ENCODE peak calls at places on chromosome 13, in eight cellular contexts. One of them, this sample, is unnamed.

GRCh38 chr13:43126420-43126819 is 103.0 kb downstream of the DNAJC15 start:
- DNase-seq in Panc1: no peak
- DNase-seq in spleen: no peak
- DNase-seq in stimulated activated CD4-positive, alpha-beta T cell treated with anti-CD3 and anti-CD28 coated beads, Interleukin-4, amount 100 ng/mL, for 1 hour: no peak
- DNase-seq in epithelial cell of esophagus: no peak
- DNase-seq in activated T-cell treated with anti-CD3 and anti-CD28 coated beads for 1 hour: no peak
- DNase-seq in memory B cell: no peak
- DNase-seq in CD4-positive, CD25-positive, alpha-beta regulatory T cell: no peak
- DNase-seq in this sample: no peak

GRCh38 chr13:98664047-98664446 is 87.1 kb upstream of the STK24 start:
- DNase-seq in CD4-positive, CD25-positive, alpha-beta regulatory T cell: no peak
- DNase-seq in activated T-cell treated with anti-CD3 and anti-CD28 coated beads for 1 hour: peak
- DNase-seq in stimulated activated CD4-positive, alpha-beta T cell treated with anti-CD3 and anti-CD28 coated beads, Interleukin-4, amount 100 ng/mL, for 1 hour: peak
- DNase-seq in epithelial cell of esophagus: peak
- DNase-seq in memory B cell: no peak
- DNase-seq in spleen: no peak
- DNase-seq in Panc1: peak
- DNase-seq in this sample: peak

GRCh38 chr13:51229731-51230130 is 7.5 kb downstream of the FAM124A start:
- DNase-seq in CD4-positive, CD25-positive, alpha-beta regulatory T cell: no peak
- DNase-seq in activated T-cell treated with anti-CD3 and anti-CD28 coated beads for 1 hour: no peak
- DNase-seq in Panc1: no peak
- DNase-seq in memory B cell: no peak
- DNase-seq in spleen: no peak
- DNase-seq in epithelial cell of esophagus: no peak
- DNase-seq in stimulated activated CD4-positive, alpha-beta T cell treated with anti-CD3 and anti-CD28 coated beads, Interleukin-4, amount 100 ng/mL, for 1 hour: no peak
- DNase-seq in this sample: no peak

GRCh38 chr13:111217661-111218060 is 102.6 kb downstream of the ARHGEF7 start:
- DNase-seq in spleen: peak
- DNase-seq in activated T-cell treated with anti-CD3 and anti-CD28 coated beads for 1 hour: no peak
- DNase-seq in epithelial cell of esophagus: no peak
- DNase-seq in stimulated activated CD4-positive, alpha-beta T cell treated with anti-CD3 and anti-CD28 coated beads, Interleukin-4, amount 100 ng/mL, for 1 hour: no peak
- DNase-seq in memory B cell: no peak
- DNase-seq in Panc1: no peak
- DNase-seq in CD4-positive, CD25-positive, alpha-beta regulatory T cell: no peak
- DNase-seq in this sample: peak

GRCh38 chr13:28373803-28374202 is 121.1 kb downstream of the FLT1 start:
- DNase-seq in Panc1: no peak
- DNase-seq in epithelial cell of esophagus: no peak
- DNase-seq in memory B cell: no peak
- DNase-seq in spleen: no peak
- DNase-seq in activated T-cell treated with anti-CD3 and anti-CD28 coated beads for 1 hour: no peak
- DNase-seq in stimulated activated CD4-positive, alpha-beta T cell treated with anti-CD3 and anti-CD28 coated beads, Interleukin-4, amount 100 ng/mL, for 1 hour: no peak
- DNase-seq in CD4-positive, CD25-positive, alpha-beta regulatory T cell: no peak
- DNase-seq in this sample: no peak

GRCh38 chr13:97242755-97243497 is 20.8 kb downstream of the MBNL2 start:
- DNase-seq in memory B cell: no peak
- DNase-seq in stimulated activated CD4-positive, alpha-beta T cell treated with anti-CD3 and anti-CD28 coated beads, Interleukin-4, amount 100 ng/mL, for 1 hour: no peak
- DNase-seq in epithelial cell of esophagus: no peak
- DNase-seq in Panc1: no peak
- DNase-seq in spleen: no peak
- DNase-seq in activated T-cell treated with anti-CD3 and anti-CD28 coated beads for 1 hour: no peak
- DNase-seq in CD4-positive, CD25-positive, alpha-beta regulatory T cell: no peak
- DNase-seq in this sample: no peak

GRCh38 chr13:46181799-46182490 is at the start of gene LCP1:
- DNase-seq in activated T-cell treated with anti-CD3 and anti-CD28 coated beads for 1 hour: peak
- DNase-seq in stimulated activated CD4-positive, alpha-beta T cell treated with anti-CD3 and anti-CD28 coated beads, Interleukin-4, amount 100 ng/mL, for 1 hour: peak
- DNase-seq in Panc1: no peak
- DNase-seq in memory B cell: peak
- DNase-seq in spleen: peak
- DNase-seq in epithelial cell of esophagus: no peak
- DNase-seq in CD4-positive, CD25-positive, alpha-beta regulatory T cell: peak
- DNase-seq in this sample: no peak

GRCh38 chr13:61700663-61701062 is 285.0 kb upstream of the PCDH20 start:
- DNase-seq in activated T-cell treated with anti-CD3 and anti-CD28 coated beads for 1 hour: no peak
- DNase-seq in epithelial cell of esophagus: no peak
- DNase-seq in memory B cell: no peak
- DNase-seq in stimulated activated CD4-positive, alpha-beta T cell treated with anti-CD3 and anti-CD28 coated beads, Interleukin-4, amount 100 ng/mL, for 1 hour: no peak
- DNase-seq in CD4-positive, CD25-positive, alpha-beta regulatory T cell: no peak
- DNase-seq in spleen: no peak
- DNase-seq in Panc1: no peak
- DNase-seq in this sample: no peak

GRCh38 chr13:26497991-26498423 is 59.5 kb upstream of the WASF3 start:
- DNase-seq in Panc1: no peak
- DNase-seq in CD4-positive, CD25-positive, alpha-beta regulatory T cell: no peak
- DNase-seq in spleen: no peak
- DNase-seq in epithelial cell of esophagus: peak
- DNase-seq in stimulated activated CD4-positive, alpha-beta T cell treated with anti-CD3 and anti-CD28 coated beads, Interleukin-4, amount 100 ng/mL, for 1 hour: no peak
- DNase-seq in memory B cell: no peak
- DNase-seq in activated T-cell treated with anti-CD3 and anti-CD28 coated beads for 1 hour: no peak
- DNase-seq in this sample: no peak

GRCh38 chr13:37657134-37657533 is 58.6 kb upstream of the POSTN start:
- DNase-seq in epithelial cell of esophagus: peak
- DNase-seq in spleen: no peak
- DNase-seq in CD4-positive, CD25-positive, alpha-beta regulatory T cell: no peak
- DNase-seq in Panc1: no peak
- DNase-seq in stimulated activated CD4-positive, alpha-beta T cell treated with anti-CD3 and anti-CD28 coated beads, Interleukin-4, amount 100 ng/mL, for 1 hour: no peak
- DNase-seq in activated T-cell treated with anti-CD3 and anti-CD28 coated beads for 1 hour: no peak
- DNase-seq in memory B cell: no peak
- DNase-seq in this sample: no peak

GRCh38 chr13:93963266-93964131 is 516.0 kb downstream of the DCT start:
- DNase-seq in memory B cell: no peak
- DNase-seq in Panc1: peak
- DNase-seq in stimulated activated CD4-positive, alpha-beta T cell treated with anti-CD3 and anti-CD28 coated beads, Interleukin-4, amount 100 ng/mL, for 1 hour: no peak
- DNase-seq in epithelial cell of esophagus: peak
- DNase-seq in CD4-positive, CD25-positive, alpha-beta regulatory T cell: no peak
- DNase-seq in activated T-cell treated with anti-CD3 and anti-CD28 coated beads for 1 hour: no peak
- DNase-seq in spleen: no peak
- DNase-seq in this sample: no peak

GRCh38 chr13:98540476-98540875 is 36.4 kb downstream of the STK24 start:
- DNase-seq in spleen: no peak
- DNase-seq in memory B cell: no peak
- DNase-seq in activated T-cell treated with anti-CD3 and anti-CD28 coated beads for 1 hour: no peak
- DNase-seq in CD4-positive, CD25-positive, alpha-beta regulatory T cell: no peak
- DNase-seq in Panc1: no peak
- DNase-seq in epithelial cell of esophagus: no peak
- DNase-seq in stimulated activated CD4-positive, alpha-beta T cell treated with anti-CD3 and anti-CD28 coated beads, Interleukin-4, amount 100 ng/mL, for 1 hour: no peak
- DNase-seq in this sample: no peak

GRCh38 chr13:44806841-44807240 is 182.4 kb downstream of the NUFIP1 start:
- DNase-seq in epithelial cell of esophagus: no peak
- DNase-seq in Panc1: no peak
- DNase-seq in CD4-positive, CD25-positive, alpha-beta regulatory T cell: no peak
- DNase-seq in activated T-cell treated with anti-CD3 and anti-CD28 coated beads for 1 hour: no peak
- DNase-seq in spleen: no peak
- DNase-seq in memory B cell: no peak
- DNase-seq in stimulated activated CD4-positive, alpha-beta T cell treated with anti-CD3 and anti-CD28 coated beads, Interleukin-4, amount 100 ng/mL, for 1 hour: no peak
- DNase-seq in this sample: no peak

GRCh38 chr13:40992678-40993077 is 26.4 kb downstream of the ELF1 start:
- DNase-seq in epithelial cell of esophagus: no peak
- DNase-seq in Panc1: no peak
- DNase-seq in memory B cell: no peak
- DNase-seq in activated T-cell treated with anti-CD3 and anti-CD28 coated beads for 1 hour: no peak
- DNase-seq in stimulated activated CD4-positive, alpha-beta T cell treated with anti-CD3 and anti-CD28 coated beads, Interleukin-4, amount 100 ng/mL, for 1 hour: no peak
- DNase-seq in CD4-positive, CD25-positive, alpha-beta regulatory T cell: no peak
- DNase-seq in spleen: no peak
- DNase-seq in this sample: no peak

GRCh38 chr13:45511310-45512147 is 46.8 kb downstream of the COG3 start:
- DNase-seq in CD4-positive, CD25-positive, alpha-beta regulatory T cell: peak
- DNase-seq in stimulated activated CD4-positive, alpha-beta T cell treated with anti-CD3 and anti-CD28 coated beads, Interleukin-4, amount 100 ng/mL, for 1 hour: no peak
- DNase-seq in epithelial cell of esophagus: peak
- DNase-seq in activated T-cell treated with anti-CD3 and anti-CD28 coated beads for 1 hour: no peak
- DNase-seq in memory B cell: peak
- DNase-seq in spleen: no peak
- DNase-seq in Panc1: peak
- DNase-seq in this sample: no peak

GRCh38 chr13:44415815-44416214 is 42.2 kb downstream of the SERP2 start:
- DNase-seq in CD4-positive, CD25-positive, alpha-beta regulatory T cell: no peak
- DNase-seq in memory B cell: no peak
- DNase-seq in epithelial cell of esophagus: no peak
- DNase-seq in stimulated activated CD4-positive, alpha-beta T cell treated with anti-CD3 and anti-CD28 coated beads, Interleukin-4, amount 100 ng/mL, for 1 hour: no peak
- DNase-seq in Panc1: no peak
- DNase-seq in spleen: peak
- DNase-seq in activated T-cell treated with anti-CD3 and anti-CD28 coated beads for 1 hour: no peak
- DNase-seq in this sample: no peak

GRCh38 chr13:67283602-67284001 is 53.5 kb upstream of the PCDH9 start:
- DNase-seq in CD4-positive, CD25-positive, alpha-beta regulatory T cell: no peak
- DNase-seq in activated T-cell treated with anti-CD3 and anti-CD28 coated beads for 1 hour: no peak
- DNase-seq in Panc1: no peak
- DNase-seq in epithelial cell of esophagus: peak
- DNase-seq in stimulated activated CD4-positive, alpha-beta T cell treated with anti-CD3 and anti-CD28 coated beads, Interleukin-4, amount 100 ng/mL, for 1 hour: no peak
- DNase-seq in memory B cell: no peak
- DNase-seq in spleen: no peak
- DNase-seq in this sample: no peak